ENCODE peak calls at places on chromosomes 7 and 10, in nine cellular contexts. K, Y, F, J, C, Q, L, D and O are unnamed samples.

GRCh38 chr10:114758331-114758730 is 63.2 kb upstream of the FHIP2A start:
- DNase-seq in J (no peak), F (no peak), Q (no peak), D (no peak), L (no peak), C (no peak), Y (no peak), K (no peak), O (no peak)

GRCh38 chr10:73601486-73601921 is 10.4 kb upstream of the USP54 start:
- DNase-seq in L (no peak), D (no peak), C (no peak), K (peak), F (no peak), J (no peak), Q (no peak), Y (no peak), O (no peak)

GRCh38 chr10:103685880-103686669 is 169.3 kb downstream of the SH3PXD2A start:
- DNase-seq in L (peak), D (peak), F (peak), Y (peak), K (peak), C (peak), J (peak), Q (no peak), O (no peak)

GRCh38 chr7:47461161-47461560 is 120.8 kb downstream of the TNS3 start:
- DNase-seq in J (no peak), C (no peak), D (peak), Y (no peak), F (no peak), K (no peak), Q (no peak), L (no peak), O (no peak)

GRCh38 chr10:120607016-120607709 is 150.1 kb downstream of the PLPP4 start:
- DNase-seq in C (no peak), Q (no peak), D (no peak), F (no peak), K (no peak), Y (no peak), J (no peak), L (no peak), O (no peak)

GRCh38 chr7:5390918-5391317 is 32.7 kb downstream of the TNRC18 start:
- DNase-seq in F (no peak), L (no peak), Y (no peak), K (no peak), C (no peak), J (no peak), D (no peak), Q (no peak), O (no peak)

GRCh38 chr7:132118641-132119040 is 457.6 kb downstream of the PLXNA4 start:
- DNase-seq in C (no peak), J (no peak), D (no peak), Q (no peak), F (no peak), K (no peak), L (no peak), Y (no peak), O (no peak)

GRCh38 chr7:114629762-114630161 is 215.1 kb downstream of the FOXP2 start:
- DNase-seq in F (no peak), Y (no peak), Q (no peak), J (no peak), D (no peak), C (no peak), L (no peak), K (no peak), O (no peak)

GRCh38 chr7:93923946-93924345 is 2.4 kb downstream of the GNG11 start:
- DNase-seq in Y (no peak), F (no peak), D (no peak), K (no peak), C (no peak), L (no peak), Q (no peak), J (no peak), O (no peak)

GRCh38 chr7:32346253-32346652 is 143.9 kb downstream of the LSM5 start:
- DNase-seq in J (no peak), C (no peak), L (no peak), Q (no peak), F (no peak), D (no peak), K (no peak), Y (no peak), O (no peak)

GRCh38 chr7:144784943-144785342 is 50.9 kb downstream of the TPK1 start:
- DNase-seq in F (no peak), D (no peak), C (no peak), Y (no peak), Q (no peak), L (no peak), J (no peak), K (no peak), O (no peak)

GRCh38 chr10:76082956-76083355 is 651.5 kb downstream of the LRMDA start:
- DNase-seq in J (no peak), C (no peak), D (no peak), F (peak), Y (no peak), Q (no peak), L (no peak), K (no peak), O (no peak)

GRCh38 chr7:108613147-108613948 is 43.7 kb downstream of the DNAJB9 start:
- DNase-seq in Q (no peak), F (peak), C (no peak), D (no peak), K (no peak), L (no peak), Y (no peak), J (no peak), O (no peak)

DNA sequence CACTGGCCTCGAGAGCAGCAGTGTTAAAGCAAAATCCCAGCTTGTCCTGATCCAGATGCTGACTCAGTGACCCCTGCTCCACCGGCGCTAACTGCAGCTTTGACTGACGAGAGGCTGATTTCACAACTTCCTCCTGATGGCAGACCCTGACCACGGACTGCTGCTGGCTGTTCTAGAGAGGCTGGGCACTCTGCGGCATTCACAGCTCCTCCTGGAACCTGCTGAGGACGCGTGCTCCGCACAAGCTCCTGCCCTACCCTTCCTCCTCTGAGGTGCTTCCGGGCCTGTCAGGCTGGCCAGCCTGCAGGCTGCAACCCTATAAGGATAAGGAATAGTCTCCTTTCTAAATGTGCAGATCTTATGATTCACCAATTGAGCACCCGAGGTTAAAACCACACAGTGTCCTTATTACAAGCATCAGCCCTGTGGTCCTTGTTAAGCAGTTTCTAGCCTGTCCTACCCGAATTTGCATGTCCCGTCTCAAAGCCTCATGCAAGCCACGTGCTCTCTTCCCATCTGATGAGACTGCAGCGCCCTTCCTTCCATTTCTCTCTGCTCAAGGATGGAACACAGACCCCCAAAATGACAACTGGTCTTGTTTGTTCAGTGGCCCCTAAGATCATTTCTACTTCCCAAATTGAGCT is 35.5 kb upstream of the NCAPG2 start:
- DNase-seq in J (no peak), Y (no peak), C (no peak), F (no peak), L (no peak), Q (no peak), K (no peak), D (no peak), O (no peak)
- TF ChIP-seq POLR2A in J (no peak), Y (no peak), C (no peak), F (no peak), L (no peak), Q (no peak), K (no peak), D (no peak), O (no peak)

GRCh38 chr7:73698410-73698809 is 15.0 kb downstream of the BUD23 start:
- DNase-seq in C (no peak), L (no peak), Q (no peak), Y (no peak), K (no peak), J (no peak), D (no peak), F (no peak), O (no peak)
- TF ChIP-seq POLR2A in C (no peak), L (no peak), Q (no peak), Y (no peak), K (no peak), J (no peak), D (no peak), F (no peak), O (peak)

GRCh38 chr7:70693690-70694356 is 438.1 kb upstream of the GALNT17 start:
- DNase-seq in Y (peak), Q (no peak), K (peak), D (peak), J (peak), L (peak), C (peak), F (no peak), O (no peak)
- TF ChIP-seq POLR2A in Y (no peak), Q (peak), K (peak), D (peak), J (no peak), L (peak), C (peak), F (no peak), O (peak)

GRCh38 chr7:107169120-107170050 is 582 bp downstream of the HBP1 start:
- DNase-seq in D (peak), Y (peak), J (peak), F (peak), K (peak), Q (peak), L (peak), C (peak), O (peak)
- TF ChIP-seq POLR2A in D (peak), Y (peak), J (no peak), F (peak), K (peak), Q (peak), L (peak), C (peak), O (peak)